ENCODE peak calls at places on chromosomes 3 and 15, in eight cellular contexts. T is GM04504; A is NCI-H1694; V is activated T-helper 1 cell treated with anti-CD3 and anti-CD28 coated beads, Interleukin-12 subunit alpha, Interleukin-12 subunit beta, Interleukin-2, Interleukin-4 antibody, amounts not matched to agents 30 ng/mL and 10 ng/mL and 1 ng/mL, durations not matched to agents 14 hours and 24 hours and 36 hours; U is fibroblast of mammary gland; F is Ammon's horn; Z is COR-L47; B is lung microvascular endothelial cell. S is an unnamed sample.

GRCh38 chr3:24123596-24123995 is 178.5 kb downstream of the NR1D2 start:
- DNase-seq in T (no peak), A (no peak), V (no peak), U (peak; percentile 44), F (no peak), Z (no peak), B (no peak), S (no peak)

GRCh38 chr15:74167891-74168331 is 5.6 kb upstream of the ISLR start:
- DNase-seq in T (no peak), A (no peak), V (no peak), U (no peak), F (no peak), Z (no peak), B (no peak), S (no peak)

GRCh38 chr3:178058629-178059028 is 477.6 kb upstream of the KCNMB2 start:
- DNase-seq in T (no peak), A (no peak), V (no peak), U (no peak), F (no peak), Z (no peak), B (no peak), S (no peak)

GRCh38 chr3:8503871-8504610 is 2.4 kb downstream of the LMCD1 start:
- DNase-seq in T (no peak), A (no peak), V (no peak), U (peak; percentile 36), F (no peak), Z (no peak), B (no peak), S (no peak)

GRCh38 chr15:31452595-31453557 is 126.2 kb downstream of the KLF13 start:
- DNase-seq in T (no peak), A (no peak), V (no peak), U (no peak), F (no peak), Z (no peak), B (no peak), S (no peak)

GRCh38 chr15:43872416-43873020 is 45.7 kb downstream of the WDR76 start:
- DNase-seq in T (peak; percentile 46), A (peak; percentile 52), V (no peak), U (peak; percentile 81), F (peak; percentile 90), Z (peak; percentile 59), B (peak; percentile 77), S (peak; percentile 75)

GRCh38 chr3:45966969-45967640 is 23.8 kb downstream of the CXCR6 start:
- DNase-seq in T (no peak), A (no peak), V (no peak), U (no peak), F (peak; percentile 82), Z (no peak), B (no peak), S (peak; percentile 30)

GRCh38 chr3:193826126-193826795 is 233.3 kb downstream of the OPA1 start:
- DNase-seq in T (peak; percentile 42), A (no peak), V (no peak), U (peak; percentile 80), F (peak; percentile 27), Z (peak; percentile 29), B (peak; percentile 13), S (no peak)

GRCh38 chr3:177517906-177518305 is 320.6 kb upstream of the TBL1XR1 start:
- DNase-seq in T (no peak), A (no peak), V (no peak), U (no peak), F (no peak), Z (no peak), B (no peak), S (no peak)

GRCh38 chr3:30700702-30701321 is 94.4 kb downstream of the TGFBR2 start:
- DNase-seq in T (no peak), A (no peak), V (no peak), U (no peak), F (no peak), Z (no peak), B (no peak), S (no peak)

GRCh38 chr3:153911111-153911510 is 210.1 kb upstream of the ARHGEF26 start:
- DNase-seq in T (no peak), A (no peak), V (no peak), U (no peak), F (no peak), Z (no peak), B (no peak), S (no peak)

GRCh38 chr3:113070226-113071220 is 79.7 kb downstream of the GTPBP8 start:
- DNase-seq in T (peak; percentile 70), A (no peak), V (no peak), U (peak; percentile 93), F (peak; percentile 45), Z (no peak), B (no peak), S (no peak)

GRCh38 chr3:14925729-14926591 is 21.4 kb upstream of the NR2C2 start:
- DNase-seq in T (peak; percentile 24), A (peak; percentile 32), V (no peak), U (peak; percentile 73), F (peak; percentile 75), Z (peak; percentile 28), B (peak; percentile 69), S (peak; percentile 64)

GRCh38 chr3:38577089-38578080 is 72.1 kb downstream of the SCN5A start:
- DNase-seq in T (no peak), A (no peak), V (no peak), U (peak; percentile 6), F (no peak), Z (no peak), B (no peak), S (no peak)

GRCh38 chr3:58617338-58617761 is 40.2 kb upstream of the FAM107A start:
- DNase-seq in T (no peak), A (no peak), V (no peak), U (no peak), F (no peak), Z (no peak), B (no peak), S (no peak)

GRCh38 chr15:68817304-68818087 is 3.2 kb downstream of the ANP32A start:
- DNase-seq in T (no peak), A (peak; percentile 13), V (peak; percentile 59), U (peak; percentile 51), F (peak; percentile 82), Z (peak; percentile 80), B (peak; percentile 67), S (peak; percentile 61)

GRCh38 chr3:49421890-49422378 is 339 bp downstream of the AMT start:
- DNase-seq in T (no peak), A (no peak), V (no peak), U (no peak), F (no peak), Z (no peak), B (no peak), S (no peak)

GRCh38 chr3:49410844-49411549 is 779 bp downstream of the RHOA start:
- DNase-seq in T (no peak), A (no peak), V (no peak), U (no peak), F (no peak), Z (peak; percentile 3), B (peak; percentile 52), S (no peak)

GRCh38 chr3:52845691-52846426 is 11.0 kb upstream of the MUSTN1 start:
- DNase-seq in T (no peak), A (no peak), V (no peak), U (no peak), F (no peak), Z (no peak), B (peak; percentile 31), S (no peak)

GRCh38 chr3:61796088-61796680 is 234.8 kb downstream of the PTPRG start:
- DNase-seq in T (no peak), A (no peak), V (no peak), U (no peak), F (no peak), Z (no peak), B (no peak), S (no peak)